ENCODE peak calls at places on chromosomes 11 and 22, in four cellular contexts. I is GM12878, R is H1, K is HepG2. B is an unnamed sample.

GRCh38 chr11:134521452-134522289 is 109.6 kb upstream of the B3GAT1 start:
- DNase-seq in I (no peak), R (no peak), K (no peak), B (no peak)

GRCh38 chr11:118318112-118319030 is 13.8 kb downstream of the CD3E start:
- DNase-seq in I (no peak), R (no peak), K (no peak), B (no peak)

GRCh38 chr11:104925850-104926249 is 27.6 kb upstream of the CASP12 start:
- DNase-seq in I (no peak), R (no peak), K (peak), B (no peak)

GRCh38 chr11:128262463-128263345 is 324.7 kb downstream of the ETS1 start:
- DNase-seq in I (no peak), R (no peak), K (no peak), B (no peak)

GRCh38 chr11:86978756-86979608 is 23.8 kb upstream of the FZD4 start:
- DNase-seq in I (no peak), R (no peak), K (no peak), B (no peak)

GRCh38 chr22:46667245-46667623 is 47.0 kb downstream of the GRAMD4 start:
- DNase-seq in I (no peak), R (no peak), K (no peak), B (no peak)

GRCh38 chr11:102494216-102494615 is 36.3 kb downstream of the MMP7 start:
- DNase-seq in I (no peak), R (no peak), K (peak), B (no peak)

GRCh38 chr11:13140873-13141655 is 131.9 kb downstream of the RASSF10 start:
- DNase-seq in I (no peak), R (no peak), K (peak), B (no peak)

GRCh38 chr11:65651589-65652510 is 10.9 kb downstream of the RELA start:
- DNase-seq in I (no peak), R (no peak), K (no peak), B (no peak)

GRCh38 chr22:21020802-21021429 is 6.0 kb downstream of the P2RX6 start:
- DNase-seq in I (no peak), R (no peak), K (no peak), B (peak)

GRCh38 chr11:1479678-1480118 is 6.9 kb downstream of the MOB2 start:
- DNase-seq in I (no peak), R (no peak), K (no peak), B (no peak)

GRCh38 chr11:5698281-5698680 is 8.7 kb downstream of the TRIM22 start:
- DNase-seq in I (no peak), R (no peak), K (no peak), B (no peak)

GRCh38 chr11:120662071-120662611 is 150.6 kb downstream of the GRIK4 start:
- DNase-seq in I (no peak), R (no peak), K (no peak), B (no peak)

GRCh38 chr22:44410396-44411056 is 87.5 kb downstream of the RTL6 start:
- DNase-seq in I (no peak), R (no peak), K (no peak), B (no peak)

GRCh38 chr22:40534379-40535188 is 101.9 kb downstream of the MRTFA start:
- DNase-seq in I (peak), R (no peak), K (no peak), B (no peak)

GRCh38 chr22:49123621-49124192 is 704.0 kb downstream of the BRD1 start:
- DNase-seq in I (no peak), R (no peak), K (no peak), B (no peak)

GRCh38 chr11:62071408-62071807 is 52.4 kb upstream of the INCENP start:
- DNase-seq in I (no peak), R (no peak), K (no peak), B (no peak)

GRCh38 chr11:128593281-128593680 is 5.9 kb upstream of the ETS1 start:
- DNase-seq in I (no peak), R (no peak), K (no peak), B (peak)

GRCh38 chr11:721347-721912 is 15.4 kb downstream of the EPS8L2 start:
- DNase-seq in I (no peak), R (no peak), K (no peak), B (no peak)

GRCh38 chr11:75326439-75326810 is 25.0 kb downstream of the ARRB1 start:
- DNase-seq in I (no peak), R (no peak), K (no peak), B (no peak)

GRCh38 chr11:10221342-10221741 is 72.7 kb downstream of the SBF2 start:
- DNase-seq in I (no peak), R (no peak), K (no peak), B (no peak)

GRCh38 chr11:127074151-127074761 is 73.7 kb upstream of the KIRREL3 start:
- DNase-seq in I (peak), R (peak), K (peak), B (peak)

GRCh38 chr22:24010018-24010391 is 1.1 kb upstream of the CABIN1 start:
- DNase-seq in I (no peak), R (no peak), K (no peak), B (no peak)

GRCh38 chr11:64060861-64061444 is 25.2 kb downstream of the FLRT1 start:
- DNase-seq in I (no peak), R (no peak), K (no peak), B (peak)

GRCh38 chr11:124791626-124792341 is 8.4 kb downstream of the MSANTD2 start:
- DNase-seq in I (no peak), R (no peak), K (no peak), B (no peak)

GRCh38 chr11:121664144-121664543 is 211.4 kb upstream of the SORL1-AS1 start:
- DNase-seq in I (no peak), R (no peak), K (no peak), B (no peak)

GRCh38 chr22:35488513-35488912 is 52.1 kb upstream of the RASD2 start:
- DNase-seq in I (no peak), R (no peak), K (no peak), B (no peak)

GRCh38 chr11:62552931-62553838 is 6.6 kb upstream of the AHNAK start:
- DNase-seq in I (no peak), R (peak), K (no peak), B (no peak)

GRCh38 chr11:133219543-133219942 is 312.8 kb downstream of the OPCML start:
- DNase-seq in I (no peak), R (no peak), K (no peak), B (no peak)

GRCh38 chr11:109236696-109237095 is 185.3 kb upstream of the C11orf87 start:
- DNase-seq in I (no peak), R (no peak), K (no peak), B (no peak)

GRCh38 chr11:130585545-130585944 is 137.1 kb downstream of the ADAMTS15 start:
- DNase-seq in I (no peak), R (no peak), K (no peak), B (no peak)

GRCh38 chr11:114562166-114562916 is 2.7 kb upstream of the NXPE1 start:
- DNase-seq in I (no peak), R (no peak), K (no peak), B (no peak)

GRCh38 chr22:26711205-26711958 is 54.0 kb downstream of the MIAT start:
- DNase-seq in I (peak), R (no peak), K (no peak), B (no peak)

GRCh38 chr11:46984987-46985386 is 48.4 kb downstream of the CSTPP1 start:
- DNase-seq in I (no peak), R (no peak), K (peak), B (no peak)

GRCh38 chr11:75230621-75231020 is 10.0 kb upstream of the TPBGL start:
- DNase-seq in I (no peak), R (no peak), K (no peak), B (no peak)

GRCh38 chr11:83156996-83157754 is at the start of gene PCF11:
- DNase-seq in I (no peak), R (no peak), K (no peak), B (peak)

GRCh38 chr11:64619811-64620285 is 28.8 kb downstream of the SLC22A12 start:
- DNase-seq in I (no peak), R (no peak), K (peak), B (peak)

GRCh38 chr22:30265851-30266444 is 703 bp downstream of the OSM start:
- DNase-seq in I (no peak), R (no peak), K (no peak), B (no peak)

GRCh38 chr11:95155385-95155784 is 65.7 kb downstream of the ENDOD1 start:
- DNase-seq in I (no peak), R (no peak), K (no peak), B (no peak)

GRCh38 chr11:95154514-95154913 is 64.9 kb downstream of the ENDOD1 start:
- DNase-seq in I (no peak), R (no peak), K (peak), B (peak)

GRCh38 chr11:95152878-95153856 is 63.5 kb downstream of the ENDOD1 start:
- DNase-seq in I (peak), R (no peak), K (no peak), B (no peak)

GRCh38 chr11:95156133-95156731 is 66.6 kb downstream of the ENDOD1 start:
- DNase-seq in I (no peak), R (no peak), K (no peak), B (no peak)

DNA sequence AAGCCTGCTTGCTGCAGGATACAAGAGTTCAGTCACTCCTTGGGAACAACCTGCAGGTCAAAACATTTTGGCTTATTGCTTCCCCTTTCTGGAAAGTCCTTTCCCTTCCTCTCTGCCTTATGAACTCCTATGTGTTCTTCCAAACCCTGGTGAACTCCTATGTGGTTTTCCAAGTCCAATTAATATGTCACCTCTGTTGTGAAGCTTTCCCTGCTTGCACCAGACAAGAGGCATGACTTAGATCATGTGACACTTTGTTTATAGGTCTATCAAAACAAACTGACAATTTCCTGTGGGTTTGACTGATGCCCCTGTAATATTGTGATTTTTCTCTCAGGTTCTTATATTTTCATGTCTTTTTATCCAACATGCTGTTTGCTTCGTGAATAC is 64.2 kb downstream of the ENDOD1 start:
- DNase-seq in I (no peak), R (no peak), K (no peak), B (no peak)
- TF ChIP-seq SP1 in I (no peak), R (no peak), K (no peak), B (no peak)

GRCh38 chr11:11302565-11302964 is 50.5 kb downstream of the CSNK2A3 start:
- DNase-seq in I (no peak), R (no peak), K (no peak), B (no peak)
- TF ChIP-seq SUZ12 in I (no peak), R (no peak), K (no peak), B (no peak)

DNA sequence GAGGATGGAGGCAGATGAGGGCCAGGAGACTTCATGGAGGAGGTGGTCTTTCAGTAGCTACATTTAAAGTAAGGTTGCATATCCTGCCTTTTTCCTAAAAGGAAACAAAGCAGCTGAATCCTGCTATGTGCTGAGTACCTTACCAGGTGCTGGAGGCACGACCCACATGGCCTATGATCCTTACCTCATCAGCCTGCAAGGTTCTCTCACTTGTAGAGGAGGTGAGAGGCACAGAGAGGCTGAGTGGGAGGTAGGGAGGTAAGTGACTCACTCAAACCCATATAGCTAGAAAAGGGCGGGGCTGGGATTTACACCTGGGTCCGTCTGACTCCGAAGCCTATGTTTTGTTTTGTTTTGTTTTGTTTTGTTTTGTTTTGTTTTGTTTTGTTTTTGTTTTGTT is 75.8 kb downstream of the BUD13 start:
- DNase-seq in I (no peak), R (no peak), K (no peak), B (no peak)
- TF ChIP-seq SP1 in I (no peak), R (no peak), K (no peak), B (no peak)

DNA sequence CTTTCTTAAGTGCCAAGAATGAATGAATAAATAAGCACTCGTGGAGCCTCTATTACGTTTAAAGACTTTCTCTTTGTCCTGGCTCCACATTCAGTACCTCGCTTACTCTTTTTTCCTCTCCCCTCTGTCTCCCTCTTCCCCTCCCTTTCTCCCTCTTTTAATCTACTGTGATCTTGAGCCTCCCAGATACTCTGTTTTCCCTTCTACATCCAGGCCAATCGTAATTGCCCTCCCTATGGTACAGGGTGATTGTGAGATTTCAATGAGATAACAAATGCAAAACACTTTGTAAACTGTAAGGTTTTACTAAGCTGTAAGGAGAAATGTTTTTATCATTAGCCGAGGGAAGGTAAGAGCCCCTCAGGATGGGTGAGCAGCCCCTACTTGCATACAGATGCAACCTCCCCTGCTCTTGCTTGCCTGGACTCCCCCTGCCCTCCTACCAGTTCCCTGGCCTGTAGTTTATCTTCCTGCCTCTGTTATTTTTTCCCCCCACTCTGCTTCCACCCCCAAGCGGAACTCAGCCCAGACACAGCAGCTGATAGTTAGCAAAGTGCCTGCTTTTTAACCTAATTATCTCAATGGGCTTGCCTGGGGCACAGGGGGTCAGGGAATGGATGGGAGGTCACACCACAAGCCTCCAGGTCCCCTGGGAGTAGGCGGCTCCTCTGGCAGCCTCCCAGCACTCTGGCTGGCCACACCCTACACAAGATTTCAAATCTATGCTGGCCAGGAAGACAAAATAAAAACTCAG is 76.9 kb upstream of the CADM1 start:
- DNase-seq in I (no peak), R (no peak), K (no peak), B (peak)
- TF ChIP-seq SUZ12 in I (no peak), R (no peak), K (no peak), B (no peak)

GRCh38 chr11:58286249-58286648 is 18.2 kb upstream of the OR10W1 start:
- DNase-seq in I (no peak), R (no peak), K (peak), B (peak)
- TF ChIP-seq SP1 in I (no peak), R (no peak), K (no peak), B (no peak)

DNA sequence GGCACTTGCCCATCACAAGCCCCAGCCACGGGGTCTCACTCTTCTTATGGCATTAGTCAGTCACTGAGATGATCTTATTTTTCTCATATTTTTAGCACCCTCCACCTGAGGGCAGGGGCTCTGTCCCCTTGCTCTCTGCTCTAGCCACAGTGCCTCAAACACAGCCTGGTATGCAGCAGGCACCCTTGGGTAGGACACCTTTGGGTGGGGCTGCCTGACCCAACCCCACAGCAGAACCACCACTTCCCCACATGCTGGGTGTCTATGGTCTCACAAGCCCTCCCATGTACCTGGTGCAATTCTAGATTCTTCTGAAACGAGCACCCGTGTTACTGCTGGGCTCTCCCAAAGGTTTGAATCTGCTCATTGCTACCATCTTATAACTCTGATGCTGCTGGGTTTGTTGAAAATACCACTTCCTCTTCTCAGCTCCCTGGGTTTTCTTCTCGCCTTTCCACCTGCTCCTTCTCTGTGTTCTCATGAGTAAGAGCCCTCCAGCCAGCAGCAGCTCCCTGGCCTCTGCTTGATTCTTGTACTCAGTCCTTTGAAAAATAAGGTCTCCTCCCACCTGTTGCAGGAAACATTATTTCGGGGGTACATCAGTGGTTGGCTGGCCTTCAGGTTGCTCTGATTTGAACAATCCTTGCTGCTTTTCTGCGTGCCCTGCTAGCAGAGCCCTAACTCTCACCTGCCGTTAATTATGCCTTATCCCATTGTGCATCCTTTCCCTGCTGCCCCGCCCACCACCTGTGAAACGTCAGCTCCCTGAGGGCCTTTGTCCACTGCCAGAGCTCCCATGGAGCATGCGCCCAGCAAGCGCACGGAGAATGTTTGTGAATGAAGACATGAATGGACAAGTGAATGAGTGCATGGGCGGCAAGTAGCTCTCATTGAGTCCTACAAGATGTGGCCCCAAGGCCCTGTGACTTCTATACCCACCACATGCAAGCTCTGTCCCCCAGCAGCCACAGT is 1181.6 kb downstream of the TBC1D22A start:
- DNase-seq in I (no peak), R (no peak), K (no peak), B (no peak)
- TF ChIP-seq SUZ12 in I (no peak), R (no peak), K (no peak), B (no peak)

GRCh38 chr11:70641366-70641765 is 243.0 kb downstream of the CTTN start:
- DNase-seq in I (no peak), R (no peak), K (no peak), B (no peak)
- TF ChIP-seq SP1 in I (no peak), R (no peak), K (no peak), B (no peak)

B was measured in HEK293T.